ENCODE peak calls at places on chromosomes 1 and 21, in five cellular contexts. One of them, this sample, is unnamed.

GRCh38 chr1:3050603-3051002 is 18.4 kb upstream of the PRDM16 start:
- DNase-seq in AG09309: no peak
- DNase-seq in foreskin fibroblast: no peak
- DNase-seq in heart left ventricle: no peak
- DNase-seq in BE2C: no peak
- DNase-seq in this sample: no peak

GRCh38 chr1:112448937-112449629 is 53.1 kb downstream of the CTTNBP2NL start:
- DNase-seq in foreskin fibroblast: no peak
- DNase-seq in BE2C: no peak
- DNase-seq in heart left ventricle: no peak
- DNase-seq in AG09309: no peak
- DNase-seq in this sample: no peak

GRCh38 chr1:14894811-14895524 is 258.6 kb upstream of the TMEM51 start:
- DNase-seq in heart left ventricle: no peak
- DNase-seq in foreskin fibroblast: peak
- DNase-seq in BE2C: no peak
- DNase-seq in AG09309: no peak
- DNase-seq in this sample: no peak

GRCh38 chr1:176374967-176375569 is 87.9 kb upstream of the PAPPA2 start:
- DNase-seq in AG09309: peak
- DNase-seq in foreskin fibroblast: peak
- DNase-seq in heart left ventricle: peak
- DNase-seq in BE2C: peak
- DNase-seq in this sample: peak

GRCh38 chr1:60972841-60973364 is 109.5 kb upstream of the NFIA start:
- DNase-seq in BE2C: no peak
- DNase-seq in AG09309: peak
- DNase-seq in foreskin fibroblast: peak
- DNase-seq in heart left ventricle: no peak
- DNase-seq in this sample: no peak

GRCh38 chr1:12595839-12596821 is 21.9 kb downstream of the DHRS3 start:
- DNase-seq in foreskin fibroblast: peak
- DNase-seq in BE2C: peak
- DNase-seq in heart left ventricle: peak
- DNase-seq in AG09309: peak
- DNase-seq in this sample: peak

GRCh38 chr1:74328851-74329250 is 93.7 kb downstream of the TNNI3K start:
- DNase-seq in BE2C: no peak
- DNase-seq in heart left ventricle: no peak
- DNase-seq in AG09309: no peak
- DNase-seq in foreskin fibroblast: no peak
- DNase-seq in this sample: no peak

GRCh38 chr1:154819628-154820590 is 50.2 kb downstream of the KCNN3 start:
- DNase-seq in foreskin fibroblast: peak
- DNase-seq in BE2C: peak
- DNase-seq in AG09309: no peak
- DNase-seq in heart left ventricle: no peak
- DNase-seq in this sample: no peak

GRCh38 chr21:37565530-37566223 is 199.1 kb downstream of the DYRK1A start:
- DNase-seq in BE2C: no peak
- DNase-seq in heart left ventricle: no peak
- DNase-seq in foreskin fibroblast: peak
- DNase-seq in AG09309: no peak
- DNase-seq in this sample: no peak

GRCh38 chr1:110538082-110538481 is 19.1 kb upstream of the KCNA10 start:
- DNase-seq in foreskin fibroblast: no peak
- DNase-seq in AG09309: no peak
- DNase-seq in heart left ventricle: no peak
- DNase-seq in BE2C: no peak
- DNase-seq in this sample: no peak

GRCh38 chr21:45957986-45958610 is 23.5 kb upstream of the COL6A1 start:
- DNase-seq in BE2C: no peak
- DNase-seq in heart left ventricle: no peak
- DNase-seq in foreskin fibroblast: peak
- DNase-seq in AG09309: peak
- DNase-seq in this sample: peak

GRCh38 chr1:203305809-203306088 is 430 bp downstream of the BTG2 start:
- DNase-seq in foreskin fibroblast: peak
- DNase-seq in heart left ventricle: no peak
- DNase-seq in BE2C: no peak
- DNase-seq in AG09309: no peak
- DNase-seq in this sample: no peak

GRCh38 chr1:154459044-154459443 is 43.0 kb upstream of the TDRD10 start:
- DNase-seq in BE2C: no peak
- DNase-seq in AG09309: no peak
- DNase-seq in foreskin fibroblast: no peak
- DNase-seq in heart left ventricle: no peak
- DNase-seq in this sample: no peak

GRCh38 chr1:9235123-9235513 is 544 bp downstream of the H6PD start:
- DNase-seq in AG09309: no peak
- DNase-seq in BE2C: peak
- DNase-seq in foreskin fibroblast: peak
- DNase-seq in heart left ventricle: no peak
- DNase-seq in this sample: no peak

GRCh38 chr1:1207254-1207902 is 986 bp upstream of the TNFRSF18 start:
- DNase-seq in AG09309: no peak
- DNase-seq in BE2C: no peak
- DNase-seq in foreskin fibroblast: no peak
- DNase-seq in heart left ventricle: peak
- DNase-seq in this sample: no peak

GRCh38 chr1:6632588-6633514 is 8.2 kb downstream of the THAP3 start:
- DNase-seq in BE2C: no peak
- DNase-seq in AG09309: no peak
- DNase-seq in foreskin fibroblast: peak
- DNase-seq in heart left ventricle: no peak
- DNase-seq in this sample: no peak

GRCh38 chr1:93324486-93325464 is 20.9 kb upstream of the DR1 start:
- DNase-seq in heart left ventricle: no peak
- DNase-seq in BE2C: no peak
- DNase-seq in AG09309: peak
- DNase-seq in foreskin fibroblast: peak
- DNase-seq in this sample: no peak

GRCh38 chr1:239814306-239814881 is 277.3 kb upstream of the FMN2 start:
- DNase-seq in AG09309: peak
- DNase-seq in heart left ventricle: no peak
- DNase-seq in BE2C: peak
- DNase-seq in foreskin fibroblast: peak
- DNase-seq in this sample: peak

GRCh38 chr1:33985656-33986055 is 121.8 kb downstream of the HMGB4 start:
- DNase-seq in AG09309: no peak
- DNase-seq in heart left ventricle: peak
- DNase-seq in foreskin fibroblast: peak
- DNase-seq in BE2C: no peak
- DNase-seq in this sample: no peak

GRCh38 chr1:157952601-157953000 is 40.8 kb upstream of the KIRREL1 start:
- DNase-seq in BE2C: no peak
- DNase-seq in foreskin fibroblast: no peak
- DNase-seq in heart left ventricle: no peak
- DNase-seq in AG09309: no peak
- DNase-seq in this sample: no peak

GRCh38 chr1:10643607-10644306 is 152.7 kb downstream of the CASZ1 start:
- DNase-seq in BE2C: no peak
- DNase-seq in AG09309: no peak
- DNase-seq in foreskin fibroblast: no peak
- DNase-seq in heart left ventricle: no peak
- DNase-seq in this sample: no peak

GRCh38 chr1:24254783-24255182 is 64.4 kb upstream of the GRHL3 start:
- DNase-seq in heart left ventricle: no peak
- DNase-seq in foreskin fibroblast: no peak
- DNase-seq in BE2C: peak
- DNase-seq in AG09309: no peak
- DNase-seq in this sample: no peak

GRCh38 chr1:35215346-35215745 is 22.4 kb upstream of the SFPQ start:
- DNase-seq in foreskin fibroblast: peak
- DNase-seq in AG09309: no peak
- DNase-seq in heart left ventricle: no peak
- DNase-seq in BE2C: no peak
- DNase-seq in this sample: no peak

GRCh38 chr1:35707253-35708178 is 11.2 kb downstream of the C1orf216 start:
- DNase-seq in heart left ventricle: no peak
- DNase-seq in BE2C: peak
- DNase-seq in foreskin fibroblast: peak
- DNase-seq in AG09309: no peak
- DNase-seq in this sample: peak

GRCh38 chr1:55050283-55050682 is 10.9 kb downstream of the PCSK9 start:
- DNase-seq in AG09309: peak
- DNase-seq in BE2C: no peak
- DNase-seq in heart left ventricle: no peak
- DNase-seq in foreskin fibroblast: peak
- DNase-seq in this sample: no peak

GRCh38 chr21:29360799-29361765 is 62.4 kb downstream of the BACH1 start:
- DNase-seq in BE2C: no peak
- DNase-seq in heart left ventricle: no peak
- DNase-seq in foreskin fibroblast: no peak
- DNase-seq in AG09309: no peak
- DNase-seq in this sample: no peak

GRCh38 chr1:188941986-188942385 is 1535.7 kb downstream of the BRINP3 start:
- DNase-seq in foreskin fibroblast: no peak
- DNase-seq in BE2C: no peak
- DNase-seq in AG09309: no peak
- DNase-seq in heart left ventricle: no peak
- DNase-seq in this sample: no peak

GRCh38 chr21:34882719-34883131 is 166.4 kb downstream of the RUNX1 start:
- DNase-seq in foreskin fibroblast: peak
- DNase-seq in heart left ventricle: no peak
- DNase-seq in BE2C: no peak
- DNase-seq in AG09309: no peak
- DNase-seq in this sample: no peak

GRCh38 chr1:201709564-201710295 is 119.2 kb upstream of the IPO9 start:
- DNase-seq in foreskin fibroblast: peak
- DNase-seq in heart left ventricle: peak
- DNase-seq in AG09309: no peak
- DNase-seq in BE2C: peak
- DNase-seq in this sample: peak

GRCh38 chr1:15090373-15090772 is 63.2 kb upstream of the TMEM51 start:
- DNase-seq in AG09309: no peak
- DNase-seq in foreskin fibroblast: no peak
- DNase-seq in BE2C: peak
- DNase-seq in heart left ventricle: peak
- DNase-seq in this sample: no peak

GRCh38 chr1:53115403-53116306 is 26.8 kb downstream of the SLC1A7 start:
- DNase-seq in foreskin fibroblast: peak
- DNase-seq in AG09309: no peak
- DNase-seq in heart left ventricle: no peak
- DNase-seq in BE2C: peak
- DNase-seq in this sample: no peak

GRCh38 chr1:155320661-155321576 is at the start of gene RUSC1:
- DNase-seq in AG09309: no peak
- DNase-seq in heart left ventricle: peak
- DNase-seq in foreskin fibroblast: peak
- DNase-seq in BE2C: peak
- DNase-seq in this sample: peak

GRCh38 chr1:236476019-236476418 is 47.8 kb upstream of the LGALS8 start:
- DNase-seq in foreskin fibroblast: no peak
- DNase-seq in BE2C: no peak
- DNase-seq in AG09309: no peak
- DNase-seq in heart left ventricle: no peak
- DNase-seq in this sample: no peak

DNA sequence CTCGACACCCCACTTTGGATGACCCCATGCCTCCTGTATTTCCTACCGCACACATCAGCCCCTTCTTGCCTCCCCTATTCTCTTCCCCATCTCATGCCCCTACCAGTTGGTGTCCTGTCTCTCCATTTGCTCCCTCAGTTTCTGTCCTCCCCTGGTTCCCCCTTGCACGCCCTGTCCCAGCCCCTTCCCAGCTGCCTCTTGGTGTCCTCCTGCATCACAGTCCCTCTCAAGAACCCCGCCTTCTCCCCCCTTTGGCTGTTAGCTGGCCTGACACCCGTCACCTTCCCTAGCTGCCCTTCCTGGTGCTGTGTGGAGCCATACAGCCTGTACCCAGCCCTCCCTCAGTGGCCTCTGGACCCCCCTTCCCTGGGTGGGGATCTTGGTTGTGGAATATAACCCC is 41.5 kb upstream of the NFASC start:
- DNase-seq in BE2C: no peak
- DNase-seq in foreskin fibroblast: peak
- DNase-seq in heart left ventricle: no peak
- DNase-seq in AG09309: no peak
- DNase-seq in this sample: no peak
- H3K4me3 ChIP-seq in BE2C: peak
- H3K4me3 ChIP-seq in foreskin fibroblast: peak
- H3K4me3 ChIP-seq in heart left ventricle: peak
- H3K4me3 ChIP-seq in AG09309: peak
- H3K4me3 ChIP-seq in this sample: peak

GRCh38 chr21:44919913-44920693 is 596 bp downstream of the ITGB2 start:
- DNase-seq in AG09309: no peak
- DNase-seq in foreskin fibroblast: no peak
- DNase-seq in heart left ventricle: peak
- DNase-seq in BE2C: no peak
- DNase-seq in this sample: no peak
- H3K4me3 ChIP-seq in AG09309: no peak
- H3K4me3 ChIP-seq in foreskin fibroblast: no peak
- H3K4me3 ChIP-seq in heart left ventricle: peak
- H3K4me3 ChIP-seq in BE2C: no peak
- H3K4me3 ChIP-seq in this sample: no peak

DNA sequence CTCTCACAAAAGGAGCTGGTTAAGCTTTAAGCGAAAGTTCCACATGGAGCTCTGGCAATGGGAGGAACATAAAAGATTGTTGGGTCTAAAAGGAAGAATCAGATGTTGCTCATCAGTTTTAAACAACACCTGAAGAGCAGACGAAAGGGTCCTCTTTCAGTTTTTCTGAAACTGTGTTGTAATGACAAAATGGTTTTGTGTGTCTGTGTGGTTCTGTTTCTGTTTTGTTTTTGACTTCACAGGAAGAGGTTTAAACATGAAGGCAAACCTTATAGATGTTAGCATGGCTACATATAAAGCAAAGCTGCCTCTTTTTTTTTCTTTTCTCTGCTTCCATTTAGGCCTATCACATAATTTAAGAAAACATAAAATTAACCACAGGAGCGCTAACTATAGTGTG is 136.1 kb downstream of the ZP4 start:
- DNase-seq in AG09309: no peak
- DNase-seq in foreskin fibroblast: no peak
- DNase-seq in heart left ventricle: no peak
- DNase-seq in BE2C: no peak
- DNase-seq in this sample: no peak
- H3K4me3 ChIP-seq in AG09309: no peak
- H3K4me3 ChIP-seq in foreskin fibroblast: no peak
- H3K4me3 ChIP-seq in heart left ventricle: no peak
- H3K4me3 ChIP-seq in BE2C: no peak
- H3K4me3 ChIP-seq in this sample: no peak

DNA sequence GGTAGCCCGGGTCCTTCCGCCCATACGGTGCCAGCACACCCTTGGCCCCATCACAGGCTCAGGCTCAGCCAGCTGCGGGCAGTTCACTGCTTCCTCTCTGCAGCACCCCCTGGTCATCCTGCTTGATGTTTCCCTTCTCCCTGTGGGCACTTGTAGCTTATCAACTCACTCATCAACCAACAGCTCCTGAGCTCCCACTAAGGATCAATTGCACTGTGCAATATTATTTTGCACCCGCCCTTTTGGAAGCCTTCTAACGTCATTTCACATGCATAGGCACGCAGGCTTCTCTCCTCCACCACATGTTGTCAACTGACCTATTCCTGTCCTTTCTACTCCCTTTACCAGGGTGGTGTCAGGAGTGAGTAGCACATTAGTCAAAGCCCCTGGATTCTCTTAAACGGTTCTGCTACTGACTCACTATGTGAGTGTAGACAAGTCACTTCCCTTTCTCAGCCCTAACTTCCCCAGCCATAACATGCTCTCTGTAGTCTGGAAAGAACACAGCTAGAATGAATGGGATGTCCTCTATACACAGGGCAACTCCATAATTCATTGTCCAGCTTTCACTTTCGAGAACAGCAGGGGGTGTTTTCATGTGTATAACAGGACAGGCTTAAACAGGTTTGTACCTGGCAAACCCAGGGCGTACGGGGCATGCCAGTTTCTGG is 47.1 kb upstream of the IRF2BP2 start:
- DNase-seq in AG09309: peak
- DNase-seq in heart left ventricle: no peak
- DNase-seq in foreskin fibroblast: peak
- DNase-seq in BE2C: no peak
- DNase-seq in this sample: no peak
- H3K4me3 ChIP-seq in AG09309: peak
- H3K4me3 ChIP-seq in heart left ventricle: no peak
- H3K4me3 ChIP-seq in foreskin fibroblast: no peak
- H3K4me3 ChIP-seq in BE2C: no peak
- H3K4me3 ChIP-seq in this sample: no peak